ENCODE peak calls at places on chromosomes 5 and 9, in four cellular contexts. L is K562, G is H1, Q is neural progenitor cell. M is an unnamed sample.

GRCh38 chr5:168401880-168402279 is 84.4 kb upstream of the RARS1 start:
- DNase-seq in L (no peak), G (no peak), Q (no peak), M (no peak)

GRCh38 chr9:116543731-116544400 is 143.2 kb upstream of the TRIM32 start:
- DNase-seq in L (no peak), G (no peak), Q (no peak), M (no peak)

GRCh38 chr9:132768932-132769894 is 98.9 kb downstream of the GTF3C4 start:
- DNase-seq in L (peak; percentile 58), G (peak; percentile 72), Q (peak; percentile 80), M (peak; percentile 75)

GRCh38 chr5:157563373-157564148 is 12.0 kb downstream of the ADAM19 start:
- DNase-seq in Q (no peak), G (no peak), L (no peak), M (no peak)

GRCh38 chr5:50562694-50563093 is 103.7 kb upstream of the PARP8 start:
- DNase-seq in Q (no peak), L (no peak), G (no peak), M (no peak)

GRCh38 chr5:149666212-149666852 is 63.8 kb upstream of the PPARGC1B start:
- DNase-seq in G (no peak), Q (no peak), L (peak; percentile 53), M (no peak)

GRCh38 chr9:20048985-20049384 is 260.1 kb upstream of the SLC24A2 start:
- DNase-seq in L (no peak), Q (no peak), G (no peak), M (no peak)

GRCh38 chr5:58261605-58262004 is 198.3 kb downstream of the PLK2 start:
- DNase-seq in L (no peak), Q (no peak), G (no peak), M (no peak)

GRCh38 chr9:16069671-16070586 is 517.1 kb downstream of the CCDC171 start:
- DNase-seq in G (no peak), Q (peak; percentile 33), L (no peak), M (no peak)

GRCh38 chr9:72465602-72466001 is 55.8 kb upstream of the TMC1 start:
- DNase-seq in L (no peak), Q (no peak), G (no peak), M (no peak)

GRCh38 chr5:39024884-39025283 is 49.3 kb downstream of the RICTOR start:
- DNase-seq in G (no peak), Q (no peak), L (no peak), M (no peak)

GRCh38 chr5:61532983-61533382 is 200.9 kb downstream of the ZSWIM6 start:
- DNase-seq in G (no peak), L (no peak), Q (no peak), M (no peak)

GRCh38 chr9:114308361-114308950 is 14.4 kb upstream of the ORM1 start:
- DNase-seq in L (no peak), Q (no peak), G (peak; percentile 37), M (no peak)

GRCh38 chr5:18761801-18762200 is 1127.5 kb downstream of the TAF11L14 start:
- DNase-seq in Q (no peak), G (no peak), L (no peak), M (no peak)

GRCh38 chr9:94443039-94443722 is 111.7 kb upstream of the PCAT7 start:
- DNase-seq in G (no peak), Q (peak; percentile 18), L (no peak), M (no peak)

GRCh38 chr5:132761321-132762240 is 14.4 kb downstream of the CCNI2 start:
- DNase-seq in Q (no peak), G (no peak), L (no peak), M (peak; percentile 15)

GRCh38 chr5:6717687-6718086 is 4.5 kb downstream of the TENT4A start:
- DNase-seq in G (no peak), Q (no peak), L (no peak), M (peak; percentile 14)

GRCh38 chr9:92671323-92671722 is 1.4 kb upstream of the IPPK start:
- DNase-seq in Q (no peak), G (no peak), L (no peak), M (peak; percentile 40)

GRCh38 chr9:105067895-105068580 is 140.1 kb upstream of the ABCA1 start:
- DNase-seq in G (no peak), Q (no peak), L (no peak), M (no peak)

GRCh38 chr5:151461312-151461711 is 13.9 kb downstream of the SLC36A1 start:
- DNase-seq in G (no peak), Q (no peak), L (no peak), M (no peak)

GRCh38 chr9:6564868-6565267 is 80.7 kb downstream of the GLDC start:
- DNase-seq in L (no peak), G (no peak), Q (no peak), M (no peak)

GRCh38 chr9:121393318-121393717 is 23.3 kb upstream of the STOM start:
- DNase-seq in G (no peak), L (no peak), Q (no peak), M (no peak)

GRCh38 chr5:28850320-28850921 is 1812.0 kb upstream of the CDH9 start:
- DNase-seq in G (no peak), Q (no peak), L (no peak), M (no peak)

GRCh38 chr9:25704800-25705199 is 26.6 kb upstream of the TUSC1 start:
- DNase-seq in G (no peak), Q (no peak), L (no peak), M (no peak)
- H3K4me3 ChIP-seq in G (no peak overlapping the region), Q (no peak overlapping the region), L (no peak overlapping the region), M (no peak overlapping the region)

GRCh38 chr9:111433082-111433481 is 51.1 kb downstream of the ECPAS start:
- DNase-seq in G (no peak), L (no peak), Q (no peak), M (no peak)
- H3K9ac ChIP-seq in G (no peak overlapping the region), L (no peak overlapping the region), Q (no peak overlapping the region), M (no peak overlapping the region)

DNA sequence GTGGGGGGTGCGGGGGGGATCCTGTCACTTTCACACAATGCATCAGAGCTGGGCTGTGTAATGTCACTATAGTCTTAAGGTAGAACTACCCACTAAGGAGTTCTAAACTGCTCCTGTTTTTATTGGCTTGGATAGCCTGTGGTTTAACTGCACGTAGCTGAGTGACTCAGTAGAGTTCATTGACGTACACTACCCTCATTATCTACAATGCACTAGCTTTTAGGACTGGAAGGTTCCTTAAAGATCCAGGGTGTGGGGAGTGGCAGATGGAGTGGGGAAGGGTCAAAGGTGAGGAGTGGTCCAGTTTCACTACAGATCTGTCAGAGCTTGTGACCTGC is 70.7 kb upstream of the TARS1 start:
- DNase-seq in Q (no peak), G (no peak), L (no peak), M (no peak)
- TF ChIP-seq CTCF in Q (no peak), G (no peak), L (no peak), M (no peak)

DNA sequence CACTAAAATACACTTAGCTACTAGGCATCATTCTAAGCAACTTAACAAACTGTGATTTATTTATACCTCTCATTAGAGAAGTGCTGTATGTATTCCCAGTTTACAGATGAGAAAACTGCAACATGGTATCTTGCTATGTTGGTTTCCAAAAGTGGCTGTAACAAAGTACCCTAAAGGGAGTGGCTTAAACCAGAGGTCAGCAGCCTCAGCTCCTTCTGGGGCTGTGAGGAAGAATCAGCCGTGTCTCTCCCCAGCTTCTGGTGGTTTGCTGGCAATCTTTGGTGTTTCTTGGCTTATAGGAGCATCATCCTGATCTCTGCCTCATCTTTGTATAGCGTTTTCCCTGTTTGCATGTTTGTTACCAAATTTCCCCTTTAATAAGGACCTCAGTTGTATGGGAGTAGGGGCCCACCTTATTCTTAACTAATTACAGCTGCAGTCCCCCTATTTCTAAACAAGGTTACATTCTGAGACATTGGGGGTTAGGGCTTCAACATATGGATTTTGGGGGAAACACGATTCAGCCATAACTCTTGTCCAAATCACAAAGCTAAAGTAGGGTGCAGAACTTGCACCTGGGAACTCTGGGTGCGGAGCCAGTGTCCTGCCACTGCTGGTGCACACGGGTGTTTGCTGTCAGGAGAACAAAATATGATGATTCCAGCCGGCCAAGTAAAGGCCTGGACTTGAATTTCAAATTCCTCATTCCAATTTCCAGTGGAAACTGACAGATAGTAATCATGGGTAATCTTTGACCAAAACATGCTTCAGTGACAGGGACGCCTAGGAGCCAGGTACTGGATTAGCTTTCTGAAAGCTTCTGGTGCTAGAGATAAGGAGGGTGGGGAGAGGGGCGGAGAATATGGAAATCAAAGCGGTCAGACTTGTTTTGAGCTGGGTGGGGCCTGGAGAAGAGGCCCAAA is 43.3 kb downstream of the RAI14 start:
- DNase-seq in Q (no peak), L (peak; percentile 96), G (no peak), M (peak; percentile 81)
- H3K4me3 ChIP-seq in Q (no peak overlapping the region), L (no peak overlapping the region), G (no peak overlapping the region), M (no peak overlapping the region)

GRCh38 chr9:137639303-137640051 is 20.7 kb downstream of the EHMT1 start:
- DNase-seq in G (no peak), L (no peak), Q (no peak), M (no peak)
- H3K9ac ChIP-seq in G (no peak overlapping the region), L (no peak overlapping the region), Q (no peak overlapping the region), M (no peak overlapping the region)

GRCh38 chr5:180116441-180117377 is 45.1 kb upstream of the RNF130 start:
- DNase-seq in G (peak; percentile 47), Q (peak; percentile 37), L (no peak), M (no peak)
- TF ChIP-seq CTCF in G (no peak), Q (peak; percentile 27), L (peak; percentile 57), M (no peak)

GRCh38 chr9:137052998-137053943 is 590 bp downstream of the ENTPD2 start:
- DNase-seq in G (no peak), L (no peak), Q (peak; percentile 53), M (no peak)
- H3K4me3 ChIP-seq in G (peak overlapping the region; percentile 18), L (peak overlapping the region; percentile 40), Q (peak overlapping the region; percentile 47), M (peak overlapping the region; percentile 54)

GRCh38 chr5:102856374-102856748 is 101.3 kb downstream of the PAM start:
- DNase-seq in L (no peak), Q (no peak), G (no peak), M (no peak)

GRCh38 chr5:102858221-102858620 is 103.1 kb downstream of the PAM start:
- DNase-seq in G (no peak), L (no peak), Q (no peak), M (no peak)

GRCh38 chr5:102857090-102857818 is 102.1 kb downstream of the PAM start:
- DNase-seq in L (no peak), G (no peak), Q (no peak), M (no peak)

GRCh38 chr5:102853680-102854079 is 98.6 kb downstream of the PAM start:
- DNase-seq in Q (no peak), G (no peak), L (no peak), M (no peak)

GRCh38 chr5:102855684-102856373 is 100.7 kb downstream of the PAM start:
- DNase-seq in L (no peak), G (no peak), Q (no peak), M (no peak)
- H3K9ac ChIP-seq in L (no peak overlapping the region), G (no peak overlapping the region), Q (no peak overlapping the region), M (no peak overlapping the region)

M was measured in colonic mucosa.